ENCODE peak calls at places on chromosome 21, in four cellular contexts. Q is pulmonary artery endothelial cell; M is NCI-H2171 treated with DMSO at 0.1 percent for 48 hours; X is stimulated activated CD8-positive, alpha-beta memory T cell treated with anti-CD3 and anti-CD28 coated beads, Interleukin-15, amount 100 ng/mL, for 24 hours. P is an unnamed sample.

GRCh38 chr21:40732998-40733397 is 114.0 kb downstream of the DSCAM start:
- DNase-seq in Q (no peak), M (peak; percentile 70), X (no peak), P (no peak)

GRCh38 chr21:19228241-19228640 is 824.7 kb upstream of the TMPRSS15 start:
- DNase-seq in Q (no peak), M (no peak), X (no peak), P (no peak)

GRCh38 chr21:17432732-17433057 is 80.1 kb upstream of the CXADR start:
- DNase-seq in Q (no peak), M (no peak), X (no peak), P (no peak)

GRCh38 chr21:29557200-29557599 is 258.5 kb downstream of the BACH1 start:
- DNase-seq in Q (no peak), M (no peak), X (no peak), P (no peak)

GRCh38 chr21:16768096-16768495 is 744.7 kb upstream of the CXADR start:
- DNase-seq in Q (no peak), M (no peak), X (no peak), P (no peak)

GRCh38 chr21:29938968-29939858 is 583 bp downstream of the GRIK1 start:
- DNase-seq in Q (no peak), M (no peak), X (no peak), P (no peak)

GRCh38 chr21:35266546-35266945 is 217.4 kb upstream of the RUNX1 start:
- DNase-seq in Q (no peak), M (no peak), X (no peak), P (no peak)

GRCh38 chr21:41508415-41509205 is 652 bp upstream of the TMPRSS2 start:
- DNase-seq in Q (no peak), M (no peak), X (no peak), P (no peak)

GRCh38 chr21:39385299-39386145 is 36.6 kb upstream of the HMGN1 start:
- DNase-seq in Q (peak; percentile 27), M (no peak), X (peak; percentile 44), P (no peak)

GRCh38 chr21:44263768-44264167 is 2.1 kb upstream of the DNMT3L start:
- DNase-seq in Q (no peak), M (peak; percentile 53), X (no peak), P (no peak)

GRCh38 chr21:29586696-29587095 is 288.0 kb downstream of the BACH1 start:
- DNase-seq in Q (no peak), M (no peak), X (no peak), P (no peak)

GRCh38 chr21:45209685-45210284 is 77.9 kb downstream of the POFUT2 start:
- DNase-seq in Q (no peak), M (no peak), X (no peak), P (no peak)

GRCh38 chr21:28074676-28075075 is 918.0 kb downstream of the LTN1 start:
- DNase-seq in Q (no peak), M (no peak), X (no peak), P (no peak)

P was measured in coronary artery.